ENCODE peak calls at places on chromosomes 3 and 15, in nine cellular contexts. E is ovary; V is effector memory CD4-positive, alpha-beta T cell; M is small intestine; K is upper lobe of right lung; J is tibial nerve; O is stomach; H is GM23248; I is testis. T is an unnamed sample.
A peak's percentile ranks its signal among the peaks of the same experiment; 100 is the strongest.

GRCh38 chr3:171598990-171599389 is 138.8 kb upstream of the TNIK start:
- DNase-seq in E (no peak), V (no peak), M (no peak), K (no peak), J (no peak), O (no peak), H (no peak), I (no peak), T (no peak)

GRCh38 chr3:72352176-72352575 is 496.1 kb downstream of the SHQ1 start:
- DNase-seq in E (no peak), V (no peak), M (no peak), K (no peak), J (no peak), O (no peak), H (no peak), I (no peak), T (no peak)

GRCh38 chr15:74295800-74296199 is 59.7 kb downstream of the CCDC33 start:
- DNase-seq in E (no peak), V (no peak), M (no peak), K (no peak), J (no peak), O (no peak), H (no peak), I (no peak), T (no peak)

GRCh38 chr3:189613122-189613521 is 18.1 kb upstream of the TP63 start:
- DNase-seq in E (no peak), V (no peak), M (no peak), K (no peak), J (no peak), O (no peak), H (no peak), I (no peak), T (no peak)

GRCh38 chr3:4746241-4746958 is 232.8 kb upstream of the BHLHE40 start:
- DNase-seq in E (no peak), V (no peak), M (no peak), K (no peak), J (no peak), O (no peak), H (peak; percentile 72), I (no peak), T (no peak)

GRCh38 chr15:89647191-89647851 is 7.9 kb downstream of the KIF7 start:
- DNase-seq in E (peak; percentile 86), V (peak; percentile 27), M (peak; percentile 59), K (peak; percentile 90), J (peak; percentile 78), O (peak; percentile 86), H (peak; percentile 69), I (peak; percentile 89), T (peak; percentile 75)

GRCh38 chr15:73371812-73372211 is 3.1 kb upstream of the HCN4 start:
- DNase-seq in E (no peak), V (no peak), M (no peak), K (no peak), J (no peak), O (no peak), H (no peak), I (no peak), T (no peak)

GRCh38 chr15:23869391-23869790 is 182.3 kb upstream of the NDN start:
- DNase-seq in E (peak; percentile 74), V (no peak), M (no peak), K (peak; percentile 74), J (no peak), O (no peak), H (peak; percentile 2), I (peak; percentile 88), T (no peak)

GRCh38 chr3:27939940-27940339 is 217.8 kb upstream of the EOMES start:
- DNase-seq in E (no peak), V (no peak), M (no peak), K (no peak), J (no peak), O (no peak), H (peak; percentile 80), I (no peak), T (no peak)

GRCh38 chr15:101684384-101684783 is 32.2 kb upstream of the TM2D3 start:
- DNase-seq in E (no peak), V (no peak), M (no peak), K (no peak), J (no peak), O (no peak), H (peak; percentile 91), I (no peak), T (no peak)

GRCh38 chr3:146814601-146815315 is 209.6 kb upstream of the PLSCR5 start:
- DNase-seq in E (no peak), V (no peak), M (no peak), K (no peak), J (no peak), O (no peak), H (peak; percentile 80), I (no peak), T (no peak)

GRCh38 chr3:194092770-194093336 is 43.1 kb upstream of the HES1 start:
- DNase-seq in E (no peak), V (no peak), M (no peak), K (no peak), J (no peak), O (no peak), H (no peak), I (no peak), T (no peak)

GRCh38 chr3:194090716-194091115 is 45.2 kb upstream of the HES1 start:
- DNase-seq in E (no peak), V (no peak), M (no peak), K (no peak), J (no peak), O (no peak), H (no peak), I (no peak), T (no peak)

GRCh38 chr3:194089357-194090177 is 46.4 kb upstream of the HES1 start:
- DNase-seq in E (peak; percentile 87), V (no peak), M (no peak), K (peak; percentile 88), J (peak; percentile 42), O (peak; percentile 40), H (peak; percentile 100), I (peak; percentile 38), T (peak; percentile 79)

GRCh38 chr3:194093822-194094221 is 42.1 kb upstream of the HES1 start:
- DNase-seq in E (no peak), V (no peak), M (no peak), K (no peak), J (no peak), O (no peak), H (no peak), I (no peak), T (no peak)

GRCh38 chr3:194091141-194091540 is 44.8 kb upstream of the HES1 start:
- DNase-seq in E (no peak), V (no peak), M (no peak), K (no peak), J (no peak), O (no peak), H (peak; percentile 88), I (no peak), T (no peak)
- H3K27ac ChIP-seq in E (no peak overlapping the region), V (no peak overlapping the region), M (no peak overlapping the region), K (no peak overlapping the region), J (no peak overlapping the region), O (no peak overlapping the region), H (peak overlapping the region; percentile 41), I (no peak overlapping the region), T (no peak overlapping the region)

GRCh38 chr15:31255732-31256384 is 70.8 kb upstream of the KLF13 start:
- DNase-seq in E (no peak), V (no peak), M (no peak), K (peak; percentile 10), J (no peak), O (no peak), H (no peak), I (no peak), T (no peak)
- H3K27ac ChIP-seq in E (no peak overlapping the region), V (no peak overlapping the region), M (peak overlapping the region; percentile 68), K (no peak overlapping the region), J (no peak overlapping the region), O (no peak overlapping the region), H (no peak overlapping the region), I (no peak overlapping the region), T (no peak overlapping the region)

DNA sequence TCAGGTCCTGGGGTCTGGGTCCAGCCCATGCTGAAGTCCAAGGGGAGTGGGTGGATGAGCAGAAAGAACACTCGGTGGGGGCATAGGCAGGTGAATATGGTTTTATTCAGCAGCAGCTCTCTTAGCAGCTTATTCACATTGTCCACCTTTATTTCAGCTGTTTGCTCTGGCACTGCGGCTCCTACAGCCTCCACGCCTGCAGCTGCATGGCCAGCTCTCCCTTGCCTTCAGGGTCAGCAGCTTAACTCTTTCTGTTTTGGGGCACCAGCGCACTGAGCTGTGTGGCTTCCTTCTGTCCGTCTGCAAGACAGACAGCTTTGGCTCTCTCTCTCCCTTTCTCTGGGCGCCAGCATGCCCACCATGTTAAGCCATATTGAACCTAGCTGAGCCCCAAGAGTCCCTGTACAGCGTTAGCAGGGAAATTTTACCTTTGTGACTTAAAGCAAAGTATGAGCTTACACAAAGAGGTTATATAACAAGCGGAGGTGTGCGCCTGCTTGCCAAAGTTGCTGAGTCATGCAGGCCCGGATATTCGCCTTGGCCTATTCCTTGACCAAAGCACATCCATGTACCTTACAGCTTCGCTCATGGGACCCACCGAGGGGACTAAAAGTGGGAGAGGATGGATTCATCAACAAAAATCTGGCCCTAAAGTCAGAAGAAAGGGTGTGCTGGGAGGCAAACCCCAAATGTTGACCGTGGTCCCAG is 170.1 kb upstream of the PFN2 start:
- DNase-seq in E (no peak), V (no peak), M (no peak), K (no peak), J (no peak), O (no peak), H (no peak), I (no peak), T (no peak)
- H3K27ac ChIP-seq in E (no peak overlapping the region), V (no peak overlapping the region), M (no peak overlapping the region), K (no peak overlapping the region), J (no peak overlapping the region), O (no peak overlapping the region), H (no peak overlapping the region), I (no peak overlapping the region), T (no peak overlapping the region)

GRCh38 chr3:13509816-13510192 is 29.7 kb downstream of the HDAC11 start:
- DNase-seq in E (no peak), V (no peak), M (no peak), K (peak; percentile 43), J (no peak), O (no peak), H (no peak), I (no peak), T (peak; percentile 9)

GRCh38 chr3:13513051-13513912 is 33.2 kb downstream of the HDAC11 start:
- DNase-seq in E (no peak), V (no peak), M (no peak), K (peak; percentile 32), J (no peak), O (no peak), H (peak; percentile 87), I (peak; percentile 75), T (no peak)

GRCh38 chr3:13513913-13514517 is 33.9 kb downstream of the HDAC11 start:
- DNase-seq in E (no peak), V (no peak), M (no peak), K (no peak), J (no peak), O (peak; percentile 42), H (peak; percentile 78), I (no peak), T (peak; percentile 8)

GRCh38 chr3:13515036-13515435 is 33.9 kb upstream of the FBLN2 start:
- DNase-seq in E (no peak), V (no peak), M (no peak), K (no peak), J (no peak), O (no peak), H (no peak), I (no peak), T (no peak)

GRCh38 chr3:13512451-13512850 is 32.3 kb downstream of the HDAC11 start:
- DNase-seq in E (no peak), V (no peak), M (no peak), K (peak; percentile 26), J (no peak), O (no peak), H (no peak), I (no peak), T (peak; percentile 10)
- H3K27ac ChIP-seq in E (no peak overlapping the region), V (no peak overlapping the region), M (no peak overlapping the region), K (no peak overlapping the region), J (peak overlapping the region; percentile 78), O (no peak overlapping the region), H (no peak overlapping the region), I (peak overlapping the region; percentile 80), T (no peak overlapping the region)

T was measured in heart left ventricle.